ENCODE peak calls at places on chromosomes 4 and X, in seven cellular contexts. H is midbrain; O is activated gamma-delta T cell treated with anti-CD3 and anti-CD28 coated beads, Interleukin-2, amount 50 U/mL, for 16 hours; Y is activated naive CD8-positive, alpha-beta T cell treated with anti-CD3 and anti-CD28 coated beads, Interleukin-2, amount 50 U/mL, for 24 hours; V is pancreas; K is H4; M is lung. Q is an unnamed sample.

GRCh38 chr4:7708981-7709380 is 230.7 kb downstream of the AFAP1 start:
- DNase-seq in H (no peak), O (no peak), Y (no peak), V (no peak), K (peak), M (no peak), Q (no peak)

GRCh38 chrX:39438603-39439602 is 637.6 kb downstream of the MID1IP1 start:
- DNase-seq in H (no peak), O (no peak), Y (no peak), V (no peak), K (no peak), M (no peak), Q (peak)

GRCh38 chr4:1177274-1178141 is 5.1 kb upstream of the SPON2 start:
- DNase-seq in H (no peak), O (peak), Y (peak), V (no peak), K (peak), M (peak), Q (no peak)

GRCh38 chr4:148776944-148777343 is 334.7 kb upstream of the NR3C2 start:
- DNase-seq in H (no peak), O (no peak), Y (no peak), V (no peak), K (no peak), M (no peak), Q (peak)

GRCh38 chr4:27315625-27316024 is 455.0 kb downstream of the STIM2 start:
- DNase-seq in H (no peak), O (no peak), Y (no peak), V (no peak), K (no peak), M (no peak), Q (no peak)

GRCh38 chr4:17447675-17448298 is 64.1 kb downstream of the QDPR start:
- DNase-seq in H (peak), O (peak), Y (peak), V (peak), K (peak), M (peak), Q (peak)

GRCh38 chr4:144894525-144894924 is 203.5 kb downstream of the ANAPC10 start:
- DNase-seq in H (no peak), O (no peak), Y (no peak), V (no peak), K (peak), M (no peak), Q (no peak)

GRCh38 chrX:153573999-153574398 is 24.9 kb downstream of the CCNQ start:
- DNase-seq in H (no peak), O (no peak), Y (no peak), V (no peak), K (no peak), M (no peak), Q (peak)

GRCh38 chrX:84205276-84205675 is 17.3 kb upstream of the RPS6KA6 start:
- DNase-seq in H (no peak), O (no peak), Y (no peak), V (no peak), K (no peak), M (no peak), Q (no peak)

GRCh38 chr4:47002593-47002992 is 9.2 kb upstream of the GABRA4 start:
- DNase-seq in H (no peak), O (no peak), Y (no peak), V (no peak), K (peak), M (no peak), Q (peak)

GRCh38 chr4:106365613-106366012 is 3.0 kb downstream of the GIMD1 start:
- DNase-seq in H (no peak), O (no peak), Y (no peak), V (no peak), K (peak), M (no peak), Q (no peak)

GRCh38 chrX:78303086-78303485 is 24.3 kb downstream of the CYSLTR1 start:
- DNase-seq in H (no peak), O (no peak), Y (no peak), V (no peak), K (no peak), M (no peak), Q (no peak)

GRCh38 chrX:13047752-13048151 is 3.3 kb upstream of the FAM9C start:
- DNase-seq in H (no peak), O (no peak), Y (no peak), V (no peak), K (no peak), M (no peak), Q (no peak)

GRCh38 chrX:68837119-68837518 is 8.3 kb downstream of the EFNB1 start:
- DNase-seq in H (no peak), O (no peak), Y (no peak), V (no peak), K (no peak), M (no peak), Q (no peak)

GRCh38 chr4:38674206-38675144 is 10.5 kb downstream of the KLF3 start:
- DNase-seq in H (no peak), O (no peak), Y (no peak), V (no peak), K (no peak), M (no peak), Q (no peak)

GRCh38 chr4:87270825-87271224 is 50.4 kb upstream of the KLHL8 start:
- DNase-seq in H (no peak), O (no peak), Y (no peak), V (no peak), K (no peak), M (no peak), Q (peak)

GRCh38 chr4:101135371-101136010 is 211.8 kb downstream of the PPP3CA start:
- DNase-seq in H (no peak), O (no peak), Y (no peak), V (no peak), K (no peak), M (no peak), Q (no peak)